ENCODE peak calls at places on chromosomes 4 and X, in five cellular contexts. Q is AG10803, Y is lower lobe of right lung, A is NB4, F is uterus. L is an unnamed sample.

GRCh38 chr4:186946140-186946539 is 222.5 kb upstream of the FAT1 start:
- DNase-seq in Q (no peak), Y (no peak), A (no peak), F (no peak), L (no peak)

GRCh38 chr4:15653864-15654391 is 1.2 kb downstream of the FBXL5 start:
- DNase-seq in Q (peak; percentile 46), Y (no peak), A (peak; percentile 79), F (no peak), L (peak; percentile 69)

GRCh38 chr4:121686265-121686664 is 10.5 kb downstream of the ANXA5 start:
- DNase-seq in Q (no peak), Y (no peak), A (no peak), F (no peak), L (no peak)

GRCh38 chr4:144646523-144647094 is 653 bp downstream of the HHIP start:
- DNase-seq in Q (no peak), Y (no peak), A (no peak), F (peak; percentile 16), L (no peak)

GRCh38 chr4:1212546-1213335 is 36.2 kb downstream of the CTBP1 start:
- DNase-seq in Q (no peak), Y (peak; percentile 43), A (no peak), F (no peak), L (no peak)

GRCh38 chr4:88807499-88807898 is 109.9 kb upstream of the NAP1L5 start:
- DNase-seq in Q (no peak), Y (no peak), A (no peak), F (no peak), L (no peak)

GRCh38 chrX:11113731-11114130 is 2.6 kb downstream of the HCCS start:
- DNase-seq in Q (peak; percentile 21), Y (no peak), A (peak; percentile 5), F (no peak), L (peak; percentile 26)

GRCh38 chr4:39664828-39665731 is 26.4 kb upstream of the SMIM14 start:
- DNase-seq in Q (peak; percentile 34), Y (no peak), A (no peak), F (no peak), L (no peak)

GRCh38 chr4:75516144-75516543 is 1.9 kb downstream of the THAP6 start:
- DNase-seq in Q (no peak), Y (no peak), A (no peak), F (no peak), L (no peak)

GRCh38 chrX:721354-721753 is 90.8 kb downstream of the SHOX start:
- DNase-seq in Q (no peak), Y (no peak), A (no peak), F (no peak), L (no peak)

GRCh38 chr4:75545526-75545925 is 10.3 kb upstream of the ODAPH start:
- DNase-seq in Q (peak; percentile 70), Y (no peak), A (no peak), F (no peak), L (no peak)

GRCh38 chrX:17547658-17548057 is 172.7 kb downstream of the NHS start:
- DNase-seq in Q (peak; percentile 77), Y (peak; percentile 63), A (no peak), F (peak; percentile 47), L (peak; percentile 81)

GRCh38 chr4:86939123-86939522 is 4.3 kb downstream of the AFF1 start:
- DNase-seq in Q (no peak), Y (no peak), A (peak; percentile 60), F (no peak), L (peak; percentile 48)

GRCh38 chr4:86934772-86935498 is at the start of gene AFF1:
- DNase-seq in Q (peak; percentile 92), Y (peak; percentile 96), A (peak; percentile 97), F (peak; percentile 95), L (peak; percentile 98)

GRCh38 chr4:86934147-86934771 is 552 bp upstream of the AFF1 start:
- DNase-seq in Q (no peak), Y (no peak), A (peak; percentile 53), F (no peak), L (peak; percentile 26)

GRCh38 chr4:86935499-86935832 is 655 bp downstream of the AFF1 start:
- DNase-seq in Q (no peak), Y (no peak), A (peak; percentile 64), F (peak; percentile 62), L (no peak)

GRCh38 chr4:86935833-86936721 is 1.3 kb downstream of the AFF1 start:
- DNase-seq in Q (peak; percentile 60), Y (peak; percentile 61), A (peak; percentile 91), F (peak; percentile 76), L (peak; percentile 87)
- H3K4me3 ChIP-seq in Q (peak overlapping the region; percentile 91), Y (peak overlapping the region; percentile 90), A (peak overlapping the region; percentile 90), F (peak overlapping the region; percentile 98), L (peak overlapping the region; percentile 88)

GRCh38 chr4:99946346-99947189 is at the start of gene DNAJB14:
- DNase-seq in Q (peak; percentile 81), Y (peak; percentile 87), A (peak; percentile 88), F (peak; percentile 75), L (peak; percentile 91)
- TF ChIP-seq CTCF in Q (no peak), Y (no peak), A (no peak), F (no peak), L (no peak)

GRCh38 chrX:69524765-69525164 is 20.6 kb downstream of the NALF2 start:
- DNase-seq in Q (no peak), Y (no peak), A (no peak), F (no peak), L (no peak)

GRCh38 chrX:69523314-69523713 is 19.2 kb downstream of the NALF2 start:
- DNase-seq in Q (no peak), Y (no peak), A (no peak), F (no peak), L (no peak)

GRCh38 chrX:69522052-69522451 is 17.9 kb downstream of the NALF2 start:
- DNase-seq in Q (no peak), Y (no peak), A (no peak), F (no peak), L (no peak)
- H3K4me3 ChIP-seq in Q (no peak overlapping the region), Y (no peak overlapping the region), A (no peak overlapping the region), F (no peak overlapping the region), L (no peak overlapping the region)

DNA sequence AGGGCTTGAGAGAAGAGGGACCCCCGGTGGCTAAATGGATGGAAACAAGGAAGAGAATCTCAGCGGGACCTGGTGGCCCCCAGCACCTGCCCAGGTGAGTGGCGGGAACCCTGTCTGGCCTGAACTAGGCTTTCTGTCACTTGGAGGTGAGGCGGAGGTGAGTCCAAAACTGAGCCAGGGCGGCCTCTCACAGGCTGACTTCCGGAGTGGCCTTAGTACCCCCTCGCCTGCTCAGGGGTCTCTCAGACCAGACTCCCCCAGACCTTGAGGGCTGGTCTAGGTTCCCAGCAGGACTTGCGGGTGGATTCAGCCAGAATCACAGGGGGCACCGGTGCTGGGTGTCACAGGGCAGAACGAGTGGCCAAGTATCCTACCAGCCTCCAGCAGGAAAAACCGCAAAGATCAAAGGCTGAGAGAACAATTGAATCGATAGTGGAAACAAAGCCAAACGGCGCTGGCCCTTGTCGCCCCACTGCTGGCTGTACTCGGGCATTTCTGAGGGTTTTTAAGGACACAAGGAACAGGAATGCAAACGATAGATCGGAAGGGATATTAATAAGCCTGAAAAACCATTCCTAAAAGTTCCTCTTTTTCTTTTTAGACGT is 67.8 kb downstream of the WFS1 start:
- DNase-seq in Q (no peak), Y (no peak), A (no peak), F (no peak), L (no peak)
- TF ChIP-seq CTCF in Q (no peak), Y (no peak), A (no peak), F (no peak), L (no peak)